ENCODE peak calls at places on chromosomes 4 and X, in seven cellular contexts. V, A, I, C, T, J and Z are unnamed samples.

GRCh38 chr4:173009129-173009823 is 159.3 kb upstream of the GALNT7 start:
- DNase-seq in A (no peak), C (no peak), I (no peak), J (no peak), T (no peak), V (no peak), Z (no peak)

GRCh38 chr4:182593413-182593812 is 323.8 kb downstream of the DCTD start:
- DNase-seq in I (no peak), V (no peak), J (no peak), C (no peak), A (no peak), T (no peak), Z (no peak)

GRCh38 chr4:53061467-53061866 is 199.3 kb downstream of the RASL11B start:
- DNase-seq in I (no peak), C (no peak), T (no peak), V (no peak), J (no peak), A (no peak), Z (no peak)

GRCh38 chrX:53285591-53285990 is 4.2 kb upstream of the IQSEC2 start:
- DNase-seq in V (no peak), T (no peak), J (no peak), I (no peak), A (no peak), C (no peak), Z (no peak)

GRCh38 chr4:124372916-124373315 is 339.6 kb downstream of the ANKRD50 start:
- DNase-seq in C (no peak), A (no peak), T (no peak), V (no peak), J (no peak), I (no peak), Z (no peak)

GRCh38 chr4:98150092-98150761 is 7.0 kb upstream of the STPG2 start:
- DNase-seq in C (peak; percentile 4), I (no peak), V (no peak), A (no peak), J (no peak), T (no peak), Z (peak; percentile 8)

GRCh38 chrX:119692241-119693031 is 532 bp downstream of the SEPTIN6 start:
- DNase-seq in V (no peak), T (peak; percentile 36), J (peak; percentile 57), A (peak; percentile 90), C (no peak), I (no peak), Z (peak; percentile 73)

GRCh38 chr4:100428051-100428450 is 89.8 kb downstream of the EMCN start:
- DNase-seq in I (no peak), V (no peak), J (no peak), A (no peak), T (no peak), C (peak; percentile 48), Z (peak; percentile 73)

GRCh38 chrX:100098660-100099375 is 311.3 kb downstream of the PCDH19 start:
- DNase-seq in J (no peak), I (no peak), V (no peak), A (no peak), C (no peak), T (no peak), Z (no peak)

GRCh38 chrX:154373340-154374306 is 811 bp downstream of the FLNA start:
- DNase-seq in A (no peak), T (no peak), V (peak; percentile 81), C (peak; percentile 50), J (peak; percentile 60), I (peak; percentile 75), Z (peak; percentile 61)

GRCh38 chr4:127179451-127180087 is 453.2 kb upstream of the INTU start:
- DNase-seq in I (no peak), J (no peak), V (no peak), C (no peak), T (no peak), A (no peak), Z (no peak)

GRCh38 chr4:142473218-142473959 is 372.7 kb downstream of the INPP4B start:
- DNase-seq in C (no peak), J (no peak), T (no peak), V (no peak), I (no peak), A (peak; percentile 76), Z (no peak)

GRCh38 chr4:64158648-64159326 is 250.5 kb downstream of the TECRL start:
- DNase-seq in A (no peak), J (peak; percentile 52), V (peak; percentile 86), C (peak; percentile 29), I (peak; percentile 58), T (peak; percentile 3), Z (peak; percentile 79)

GRCh38 chr4:88629826-88630225 is 37.5 kb downstream of the HERC3 start:
- DNase-seq in J (no peak), C (peak; percentile 37), V (no peak), T (no peak), A (no peak), I (no peak), Z (no peak)

GRCh38 chrX:1178580-1179057 is 33.8 kb downstream of the CRLF2 start:
- DNase-seq in V (peak; percentile 25), T (no peak), A (peak; percentile 27), J (peak; percentile 14), I (no peak), C (no peak), Z (peak; percentile 24)